ENCODE peak calls at places on chromosomes 3 and 15, in eight cellular contexts. One of them, this sample, is unnamed.

GRCh38 chr3:122857019-122857418 is 62.1 kb downstream of the SLC49A4 start:
- DNase-seq in fibroblast of lung: peak; percentile 6
- DNase-seq in A673: no peak
- DNase-seq in cardiac muscle cell: no peak
- DNase-seq in dorsolateral prefrontal cortex: no peak
- DNase-seq in lung: no peak
- DNase-seq in body of pancreas: no peak
- DNase-seq in pancreas: no peak
- DNase-seq in this sample: no peak

GRCh38 chr15:67038721-67039120 is 26.7 kb upstream of the SMAD3 start:
- DNase-seq in cardiac muscle cell: no peak
- DNase-seq in pancreas: no peak
- DNase-seq in body of pancreas: no peak
- DNase-seq in fibroblast of lung: no peak
- DNase-seq in A673: no peak
- DNase-seq in lung: no peak
- DNase-seq in dorsolateral prefrontal cortex: no peak
- DNase-seq in this sample: no peak

GRCh38 chr15:48073881-48074280 is 46.9 kb upstream of the SLC24A5 start:
- DNase-seq in body of pancreas: no peak
- DNase-seq in dorsolateral prefrontal cortex: no peak
- DNase-seq in pancreas: no peak
- DNase-seq in cardiac muscle cell: no peak
- DNase-seq in lung: no peak
- DNase-seq in A673: no peak
- DNase-seq in fibroblast of lung: no peak
- DNase-seq in this sample: no peak

GRCh38 chr3:190325923-190326322 is 3.7 kb upstream of the CLDN1 start:
- DNase-seq in fibroblast of lung: peak; percentile 70
- DNase-seq in pancreas: no peak
- DNase-seq in lung: no peak
- DNase-seq in cardiac muscle cell: no peak
- DNase-seq in A673: peak; percentile 69
- DNase-seq in dorsolateral prefrontal cortex: no peak
- DNase-seq in body of pancreas: no peak
- DNase-seq in this sample: no peak

GRCh38 chr15:98187549-98187948 is 227.0 kb downstream of the ARRDC4 start:
- DNase-seq in cardiac muscle cell: no peak
- DNase-seq in fibroblast of lung: no peak
- DNase-seq in body of pancreas: no peak
- DNase-seq in dorsolateral prefrontal cortex: no peak
- DNase-seq in A673: no peak
- DNase-seq in lung: no peak
- DNase-seq in pancreas: no peak
- DNase-seq in this sample: no peak

GRCh38 chr3:129182390-129183180 is 1.1 kb downstream of the CNBP start:
- DNase-seq in dorsolateral prefrontal cortex: no peak
- DNase-seq in pancreas: no peak
- DNase-seq in body of pancreas: no peak
- DNase-seq in cardiac muscle cell: no peak
- DNase-seq in A673: peak; percentile 28
- DNase-seq in lung: no peak
- DNase-seq in fibroblast of lung: peak; percentile 54
- DNase-seq in this sample: no peak

GRCh38 chr3:188914556-188914955 is 257.2 kb upstream of the TPRG1 start:
- DNase-seq in pancreas: no peak
- DNase-seq in cardiac muscle cell: no peak
- DNase-seq in fibroblast of lung: peak; percentile 95
- DNase-seq in body of pancreas: no peak
- DNase-seq in dorsolateral prefrontal cortex: no peak
- DNase-seq in lung: no peak
- DNase-seq in A673: peak; percentile 71
- DNase-seq in this sample: peak; percentile 36

GRCh38 chr3:93961489-93961888 is 12.2 kb downstream of the PROS1 start:
- DNase-seq in dorsolateral prefrontal cortex: no peak
- DNase-seq in A673: no peak
- DNase-seq in cardiac muscle cell: no peak
- DNase-seq in body of pancreas: no peak
- DNase-seq in lung: no peak
- DNase-seq in fibroblast of lung: no peak
- DNase-seq in pancreas: no peak
- DNase-seq in this sample: no peak

GRCh38 chr3:102906837-102907236 is 472.0 kb downstream of the ZPLD1 start:
- DNase-seq in cardiac muscle cell: no peak
- DNase-seq in body of pancreas: no peak
- DNase-seq in dorsolateral prefrontal cortex: no peak
- DNase-seq in A673: no peak
- DNase-seq in pancreas: no peak
- DNase-seq in fibroblast of lung: peak; percentile 19
- DNase-seq in lung: no peak
- DNase-seq in this sample: no peak

GRCh38 chr3:143216709-143217182 is 97.2 kb downstream of the CHST2 start:
- DNase-seq in dorsolateral prefrontal cortex: no peak
- DNase-seq in cardiac muscle cell: no peak
- DNase-seq in body of pancreas: no peak
- DNase-seq in A673: no peak
- DNase-seq in fibroblast of lung: no peak
- DNase-seq in pancreas: no peak
- DNase-seq in lung: no peak
- DNase-seq in this sample: no peak

GRCh38 chr3:12796171-12797123 is at the start of gene CAND2:
- DNase-seq in A673: peak; percentile 70
- DNase-seq in cardiac muscle cell: peak; percentile 89
- DNase-seq in dorsolateral prefrontal cortex: peak; percentile 73
- DNase-seq in body of pancreas: peak; percentile 57
- DNase-seq in pancreas: peak; percentile 43
- DNase-seq in lung: no peak
- DNase-seq in fibroblast of lung: peak; percentile 52
- DNase-seq in this sample: peak; percentile 5

GRCh38 chr3:197306374-197307086 is 8.1 kb upstream of the DLG1 start:
- DNase-seq in body of pancreas: no peak
- DNase-seq in pancreas: no peak
- DNase-seq in cardiac muscle cell: no peak
- DNase-seq in lung: no peak
- DNase-seq in dorsolateral prefrontal cortex: no peak
- DNase-seq in A673: peak; percentile 56
- DNase-seq in fibroblast of lung: peak; percentile 93
- DNase-seq in this sample: no peak

GRCh38 chr3:70854108-70854507 is 541.7 kb upstream of the MDFIC2 start:
- DNase-seq in dorsolateral prefrontal cortex: no peak
- DNase-seq in fibroblast of lung: no peak
- DNase-seq in body of pancreas: no peak
- DNase-seq in A673: peak; percentile 11
- DNase-seq in lung: no peak
- DNase-seq in cardiac muscle cell: peak; percentile 4
- DNase-seq in pancreas: no peak
- DNase-seq in this sample: peak; percentile 29

GRCh38 chr15:31457161-31457560 is 130.5 kb downstream of the KLF13 start:
- DNase-seq in body of pancreas: no peak
- DNase-seq in cardiac muscle cell: no peak
- DNase-seq in dorsolateral prefrontal cortex: no peak
- DNase-seq in lung: no peak
- DNase-seq in fibroblast of lung: no peak
- DNase-seq in pancreas: no peak
- DNase-seq in A673: no peak
- DNase-seq in this sample: peak; percentile 57

GRCh38 chr15:67021455-67021854 is 43.9 kb upstream of the SMAD3 start:
- DNase-seq in A673: no peak
- DNase-seq in dorsolateral prefrontal cortex: no peak
- DNase-seq in fibroblast of lung: no peak
- DNase-seq in pancreas: no peak
- DNase-seq in lung: no peak
- DNase-seq in body of pancreas: no peak
- DNase-seq in cardiac muscle cell: no peak
- DNase-seq in this sample: no peak

GRCh38 chr3:131083190-131083863 is 56.6 kb downstream of the NEK11 start:
- DNase-seq in body of pancreas: peak; percentile 61
- DNase-seq in fibroblast of lung: peak; percentile 15
- DNase-seq in A673: peak; percentile 89
- DNase-seq in dorsolateral prefrontal cortex: peak; percentile 97
- DNase-seq in lung: no peak
- DNase-seq in cardiac muscle cell: peak; percentile 51
- DNase-seq in pancreas: peak; percentile 23
- DNase-seq in this sample: no peak

GRCh38 chr3:148528024-148528423 is 169.7 kb upstream of the AGTR1 start:
- DNase-seq in body of pancreas: no peak
- DNase-seq in dorsolateral prefrontal cortex: no peak
- DNase-seq in cardiac muscle cell: no peak
- DNase-seq in lung: no peak
- DNase-seq in fibroblast of lung: peak; percentile 13
- DNase-seq in pancreas: no peak
- DNase-seq in A673: no peak
- DNase-seq in this sample: no peak

GRCh38 chr3:74897006-74897405 is 282.5 kb upstream of the CNTN3 start:
- DNase-seq in pancreas: no peak
- DNase-seq in fibroblast of lung: no peak
- DNase-seq in A673: peak; percentile 4
- DNase-seq in lung: no peak
- DNase-seq in dorsolateral prefrontal cortex: no peak
- DNase-seq in body of pancreas: no peak
- DNase-seq in cardiac muscle cell: peak; percentile 23
- DNase-seq in this sample: no peak

GRCh38 chr3:52246728-52247454 is 1.3 kb downstream of the PPM1M start:
- DNase-seq in pancreas: no peak
- DNase-seq in fibroblast of lung: no peak
- DNase-seq in dorsolateral prefrontal cortex: no peak
- DNase-seq in A673: no peak
- DNase-seq in body of pancreas: no peak
- DNase-seq in cardiac muscle cell: no peak
- DNase-seq in lung: no peak
- DNase-seq in this sample: no peak

GRCh38 chr3:123818324-123818920 is 65.7 kb downstream of the MYLK start:
- DNase-seq in lung: no peak
- DNase-seq in fibroblast of lung: peak; percentile 92
- DNase-seq in cardiac muscle cell: no peak
- DNase-seq in pancreas: no peak
- DNase-seq in dorsolateral prefrontal cortex: no peak
- DNase-seq in body of pancreas: no peak
- DNase-seq in A673: no peak
- DNase-seq in this sample: no peak

DNA sequence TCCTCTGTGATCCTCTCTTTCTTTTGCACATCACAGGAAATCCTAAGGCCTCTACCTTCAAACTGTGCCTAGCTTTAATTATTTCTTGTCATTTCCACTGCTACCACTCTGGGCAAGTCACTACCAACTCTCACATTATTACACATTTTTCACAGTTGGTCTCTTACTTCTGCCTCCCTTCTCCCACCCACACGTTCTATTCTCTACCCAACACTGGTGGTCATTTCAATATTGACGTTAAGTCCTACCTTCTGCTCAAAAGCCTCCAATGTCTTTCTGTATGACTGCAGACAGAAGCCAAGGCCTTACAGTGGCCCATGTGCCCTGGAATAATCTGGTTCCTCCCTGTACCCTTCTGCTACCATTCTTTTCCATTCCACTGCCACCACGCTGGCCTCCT is 3.9 kb downstream of the KCNMB2 start:
- DNase-seq in A673: no peak
- DNase-seq in fibroblast of lung: no peak
- DNase-seq in cardiac muscle cell: no peak
- DNase-seq in body of pancreas: no peak
- DNase-seq in pancreas: no peak
- DNase-seq in dorsolateral prefrontal cortex: no peak
- DNase-seq in lung: no peak
- DNase-seq in this sample: no peak
- H3K27ac ChIP-seq in A673: no peak overlapping the region
- H3K27ac ChIP-seq in fibroblast of lung: no peak overlapping the region
- H3K27ac ChIP-seq in cardiac muscle cell: no peak overlapping the region
- H3K27ac ChIP-seq in body of pancreas: no peak overlapping the region
- H3K27ac ChIP-seq in pancreas: no peak overlapping the region
- H3K27ac ChIP-seq in dorsolateral prefrontal cortex: no peak overlapping the region
- H3K27ac ChIP-seq in lung: no peak overlapping the region
- H3K27ac ChIP-seq in this sample: no peak overlapping the region

GRCh38 chr3:58016710-58017109 is 8.5 kb downstream of the FLNB start:
- DNase-seq in dorsolateral prefrontal cortex: no peak
- DNase-seq in body of pancreas: no peak
- DNase-seq in fibroblast of lung: no peak
- DNase-seq in pancreas: no peak
- DNase-seq in lung: no peak
- DNase-seq in cardiac muscle cell: no peak
- DNase-seq in A673: no peak
- DNase-seq in this sample: no peak
- TF ChIP-seq CTCF in dorsolateral prefrontal cortex: no peak
- TF ChIP-seq CTCF in body of pancreas: no peak
- TF ChIP-seq CTCF in fibroblast of lung: no peak
- TF ChIP-seq CTCF in pancreas: no peak
- TF ChIP-seq CTCF in lung: no peak
- TF ChIP-seq CTCF in cardiac muscle cell: no peak
- TF ChIP-seq CTCF in A673: no peak
- TF ChIP-seq CTCF in this sample: no peak

DNA sequence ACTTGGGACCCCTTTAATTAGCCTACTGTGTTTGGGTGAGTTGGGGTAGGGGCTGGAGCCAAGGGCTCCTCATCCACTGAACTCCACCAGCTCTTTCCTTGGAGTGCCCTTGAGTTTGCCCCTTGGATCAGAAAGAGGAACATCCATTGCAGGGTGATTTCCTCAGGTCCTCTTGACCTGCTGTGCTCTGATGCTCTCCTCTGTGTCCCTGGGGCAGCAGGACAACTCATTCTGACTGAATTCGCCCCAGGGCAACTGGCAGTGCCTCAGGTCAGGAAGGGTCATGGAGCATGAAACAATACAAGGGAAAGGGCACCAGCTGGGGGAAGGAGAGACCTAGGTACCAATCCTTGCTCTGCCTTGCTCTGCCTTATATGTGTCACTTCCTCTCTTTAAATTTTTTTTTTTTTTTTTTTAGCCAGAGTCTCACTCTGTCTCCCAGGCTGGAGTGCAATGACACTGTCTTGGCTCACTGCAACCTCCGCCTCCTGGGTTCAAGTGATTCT is 47.8 kb downstream of the BSN start:
- DNase-seq in fibroblast of lung: no peak
- DNase-seq in pancreas: no peak
- DNase-seq in A673: no peak
- DNase-seq in body of pancreas: no peak
- DNase-seq in cardiac muscle cell: no peak
- DNase-seq in dorsolateral prefrontal cortex: no peak
- DNase-seq in lung: no peak
- DNase-seq in this sample: no peak
- H3K27ac ChIP-seq in fibroblast of lung: no peak overlapping the region
- H3K27ac ChIP-seq in pancreas: no peak overlapping the region
- H3K27ac ChIP-seq in A673: no peak overlapping the region
- H3K27ac ChIP-seq in body of pancreas: no peak overlapping the region
- H3K27ac ChIP-seq in cardiac muscle cell: no peak overlapping the region
- H3K27ac ChIP-seq in dorsolateral prefrontal cortex: peak overlapping the region; percentile 49
- H3K27ac ChIP-seq in lung: no peak overlapping the region
- H3K27ac ChIP-seq in this sample: no peak overlapping the region

DNA sequence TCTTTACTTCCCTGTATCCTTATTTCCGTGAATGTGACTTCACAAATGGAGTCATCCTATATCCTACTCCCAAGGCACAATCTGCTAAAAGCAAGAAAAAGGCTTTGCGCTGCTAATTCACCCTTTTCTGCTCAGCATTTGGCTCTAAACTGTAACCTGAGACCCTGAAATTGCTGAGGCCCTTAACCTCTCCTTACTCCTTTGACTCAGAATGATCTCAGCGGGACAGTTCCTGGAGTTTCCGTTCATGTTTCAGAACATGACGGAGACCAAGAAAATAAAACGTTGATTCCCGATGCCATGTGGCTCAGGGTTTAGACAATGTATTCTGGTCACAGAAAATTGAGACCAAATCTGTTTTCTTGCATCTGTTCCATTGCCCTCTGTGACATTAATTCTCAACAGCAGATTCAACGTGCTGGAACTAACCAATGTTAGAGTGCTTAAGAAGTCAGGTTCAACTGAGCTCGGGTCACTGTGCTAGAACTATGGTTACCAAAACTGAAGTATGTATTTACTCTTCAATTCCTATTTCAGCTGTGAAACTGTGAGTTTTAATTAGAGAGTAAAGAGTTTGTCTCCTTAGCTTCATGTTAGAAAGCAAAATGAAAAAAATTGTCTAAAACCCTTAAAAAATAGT is 45.4 kb upstream of the TMC3 start:
- DNase-seq in fibroblast of lung: peak; percentile 56
- DNase-seq in cardiac muscle cell: peak; percentile 62
- DNase-seq in A673: peak; percentile 77
- DNase-seq in dorsolateral prefrontal cortex: no peak
- DNase-seq in pancreas: no peak
- DNase-seq in body of pancreas: no peak
- DNase-seq in lung: no peak
- DNase-seq in this sample: peak; percentile 66
- TF ChIP-seq CTCF in fibroblast of lung: no peak
- TF ChIP-seq CTCF in cardiac muscle cell: no peak
- TF ChIP-seq CTCF in A673: no peak
- TF ChIP-seq CTCF in dorsolateral prefrontal cortex: no peak
- TF ChIP-seq CTCF in pancreas: no peak
- TF ChIP-seq CTCF in body of pancreas: no peak
- TF ChIP-seq CTCF in lung: no peak
- TF ChIP-seq CTCF in this sample: no peak

This sample was measured in brain microvascular endothelial cell.